ENCODE peak calls at places on chromosome 9, in six cellular contexts. T is SK-N-SH, D is HepG2, K is K562, M is H1, G is GM12878. W is an unnamed sample.

GRCh38 chr9:122327175-122327574 is 43.6 kb upstream of the PTGS1 start:
- DNase-seq in T (no peak), D (no peak), K (no peak), M (no peak), G (no peak), W (no peak)

GRCh38 chr9:83238871-83239624 is 176.1 kb upstream of the RASEF start:
- DNase-seq in T (no peak), D (peak; percentile 25), K (no peak), M (no peak), G (no peak), W (peak; percentile 90)

GRCh38 chr9:18606281-18606680 is 132.3 kb downstream of the ADAMTSL1 start:
- DNase-seq in T (no peak), D (no peak), K (no peak), M (no peak), G (no peak), W (no peak)

GRCh38 chr9:129624168-129624759 is 1.7 kb upstream of the NTMT1 start:
- DNase-seq in T (peak; percentile 82), D (peak; percentile 46), K (peak; percentile 59), M (no peak), G (no peak), W (no peak)

GRCh38 chr9:130010151-130010988 is 32.6 kb downstream of the FNBP1 start:
- DNase-seq in T (no peak), D (no peak), K (no peak), M (no peak), G (no peak), W (no peak)

GRCh38 chr9:114769664-114770063 is 36.2 kb downstream of the TNFSF15 start:
- DNase-seq in T (no peak), D (no peak), K (no peak), M (no peak), G (no peak), W (no peak)

GRCh38 chr9:102569436-102569835 is 425.7 kb upstream of the CYLC2 start:
- DNase-seq in T (no peak), D (no peak), K (no peak), M (no peak), G (no peak), W (no peak)

GRCh38 chr9:4832786-4833579 is 40.2 kb downstream of the RCL1 start:
- DNase-seq in T (no peak), D (peak; percentile 94), K (no peak), M (no peak), G (no peak), W (no peak)

GRCh38 chr9:63816742-63817621 is 1468.0 kb downstream of the FOXD4L5 start:
- DNase-seq in T (peak; percentile 90), D (peak; percentile 70), K (peak; percentile 55), M (peak; percentile 93), G (peak; percentile 80), W (peak; percentile 86)

GRCh38 chr9:84667571-84668203 is 1.8 kb upstream of the NTRK2 start:
- DNase-seq in T (peak; percentile 59), D (no peak), K (peak; percentile 6), M (no peak), G (no peak), W (no peak)

GRCh38 chr9:135818718-135819475 is 88.4 kb downstream of the CAMSAP1 start:
- DNase-seq in T (no peak), D (no peak), K (no peak), M (no peak), G (no peak), W (no peak)

GRCh38 chr9:108951578-108951977 is 17.4 kb downstream of the ABITRAM start:
- DNase-seq in T (no peak), D (no peak), K (no peak), M (no peak), G (no peak), W (no peak)

GRCh38 chr9:34998266-34998665 is 8.7 kb downstream of the DNAJB5 start:
- DNase-seq in T (no peak), D (no peak), K (no peak), M (no peak), G (no peak), W (no peak)

GRCh38 chr9:36970007-36970888 is 63.8 kb downstream of the PAX5 start:
- DNase-seq in T (no peak), D (no peak), K (no peak), M (no peak), G (no peak), W (no peak)

DNA sequence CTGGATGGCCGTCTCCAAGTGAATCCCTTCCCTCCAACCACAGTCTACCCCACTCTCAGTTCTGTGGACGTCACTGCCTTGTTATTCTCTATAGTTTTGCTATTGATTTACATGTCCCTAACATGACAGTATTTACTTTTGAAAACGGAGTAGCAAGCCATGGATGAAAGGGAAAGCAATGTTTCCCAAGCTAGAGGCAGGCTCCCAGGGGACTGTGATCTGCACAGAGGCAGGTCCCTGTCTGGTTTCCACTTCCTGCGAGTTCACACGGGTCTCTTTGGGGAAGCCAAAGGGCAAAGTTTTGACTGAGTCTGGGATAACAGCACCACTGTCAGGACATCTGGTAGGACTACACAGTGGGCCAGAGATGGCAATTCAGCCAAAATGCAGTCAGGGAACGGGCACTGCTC is 12.7 kb downstream of the C9orf153 start:
- DNase-seq in T (no peak), D (peak; percentile 61), K (no peak), M (no peak), G (peak; percentile 80), W (peak; percentile 7)
- TF ChIP-seq GABPA in T (no peak), D (no peak), K (no peak), M (no peak), G (no peak), W (no peak)

GRCh38 chr9:127537792-127538191 is 74.3 kb upstream of the STXBP1 start:
- DNase-seq in T (peak; percentile 59), D (no peak), K (no peak), M (no peak), G (no peak), W (no peak)
- TF ChIP-seq CTCF in T (peak; percentile 36), D (peak; percentile 38), K (peak; percentile 41), M (peak; percentile 80), G (peak; percentile 19), W (no peak)

DNA sequence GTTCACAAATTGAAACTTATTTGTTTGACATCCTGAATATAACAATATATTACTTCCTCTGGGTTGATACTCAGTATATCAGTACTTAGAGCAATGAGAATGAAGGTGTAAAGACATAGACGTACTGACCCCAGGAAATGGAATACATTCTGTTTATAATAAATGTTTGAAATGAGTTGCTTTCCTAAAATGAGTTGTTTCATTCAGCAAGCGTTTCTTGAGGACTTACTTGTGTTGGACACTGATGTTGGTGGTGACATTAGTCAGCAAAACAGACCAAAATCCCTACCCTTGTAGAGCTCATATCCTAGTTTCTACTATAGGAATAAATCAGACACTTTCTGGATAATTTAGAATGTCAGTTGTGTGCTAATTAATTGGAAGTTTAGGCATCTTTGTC is 184.3 kb downstream of the ZDHHC21 start:
- DNase-seq in T (no peak), D (no peak), K (no peak), M (no peak), G (no peak), W (no peak)
- TF ChIP-seq POLR2AphosphoS5 in T (no peak), D (no peak), K (no peak), M (no peak), G (no peak), W (no peak)

GRCh38 chr9:91132576-91133073 is 229.1 kb downstream of the AUH start:
- DNase-seq in T (no peak), D (no peak), K (no peak), M (no peak), G (no peak), W (no peak)

GRCh38 chr9:91127653-91128052 is 234.1 kb downstream of the AUH start:
- DNase-seq in T (no peak), D (no peak), K (no peak), M (no peak), G (no peak), W (no peak)

GRCh38 chr9:91134608-91135007 is 227.1 kb downstream of the AUH start:
- DNase-seq in T (no peak), D (no peak), K (no peak), M (no peak), G (no peak), W (no peak)

GRCh38 chr9:91130796-91131318 is 230.9 kb downstream of the AUH start:
- DNase-seq in T (no peak), D (no peak), K (no peak), M (no peak), G (no peak), W (no peak)

DNA sequence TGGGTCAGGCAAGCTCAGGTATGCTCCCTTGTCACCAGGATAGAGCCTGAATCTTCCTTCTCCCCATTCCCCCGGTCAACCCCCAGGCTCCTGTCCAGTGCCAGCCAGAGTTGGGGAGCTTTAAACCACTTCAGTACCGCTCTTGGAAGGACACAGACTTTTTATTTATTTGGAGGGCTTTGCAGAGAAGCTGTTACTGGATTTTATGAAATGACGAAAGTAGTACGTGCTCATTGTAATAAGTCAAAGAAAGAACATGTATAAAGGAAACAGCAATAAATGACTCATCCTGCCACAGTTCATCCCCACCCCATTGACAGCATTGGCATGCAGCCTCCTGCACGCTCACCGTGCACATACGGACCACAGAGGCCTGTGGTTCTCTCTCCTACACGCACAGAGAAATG is 230.3 kb downstream of the AUH start:
- DNase-seq in T (no peak), D (no peak), K (no peak), M (no peak), G (no peak), W (peak; percentile 57)
- TF ChIP-seq GABPA in T (no peak), D (no peak), K (no peak), M (no peak), G (no peak), W (no peak)

DNA sequence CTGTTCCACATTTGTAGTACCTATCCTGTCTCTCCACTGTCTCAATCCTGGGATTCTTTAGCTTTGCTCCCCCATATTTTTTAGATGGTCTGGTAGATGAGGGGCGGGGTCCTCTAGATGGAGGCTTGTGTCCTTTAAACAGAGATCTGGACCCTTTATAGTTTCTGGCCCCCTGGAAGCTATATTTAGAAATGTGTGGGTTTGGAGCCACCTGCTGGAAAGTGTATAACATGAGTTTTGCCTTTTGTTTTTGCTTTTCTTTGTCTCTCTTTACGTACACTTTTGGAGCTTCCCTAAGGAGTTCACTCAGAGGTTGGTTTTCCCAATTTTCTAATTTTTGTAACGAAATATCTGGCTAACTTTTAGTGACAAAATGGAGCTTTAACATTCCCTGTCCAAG is 110.7 kb downstream of the CFAP95 start:
- DNase-seq in T (no peak), D (peak; percentile 9), K (no peak), M (no peak), G (no peak), W (no peak)
- TF ChIP-seq CTCF in T (peak; percentile 61), D (peak; percentile 43), K (peak; percentile 36), M (peak; percentile 55), G (peak; percentile 24), W (no peak)

GRCh38 chr9:131670247-131670681 is 69.6 kb downstream of the RAPGEF1 start:
- DNase-seq in T (no peak), D (no peak), K (no peak), M (no peak), G (no peak), W (no peak)
- TF ChIP-seq POLR2AphosphoS5 in T (no peak), D (no peak), K (no peak), M (no peak), G (no peak), W (no peak)

DNA sequence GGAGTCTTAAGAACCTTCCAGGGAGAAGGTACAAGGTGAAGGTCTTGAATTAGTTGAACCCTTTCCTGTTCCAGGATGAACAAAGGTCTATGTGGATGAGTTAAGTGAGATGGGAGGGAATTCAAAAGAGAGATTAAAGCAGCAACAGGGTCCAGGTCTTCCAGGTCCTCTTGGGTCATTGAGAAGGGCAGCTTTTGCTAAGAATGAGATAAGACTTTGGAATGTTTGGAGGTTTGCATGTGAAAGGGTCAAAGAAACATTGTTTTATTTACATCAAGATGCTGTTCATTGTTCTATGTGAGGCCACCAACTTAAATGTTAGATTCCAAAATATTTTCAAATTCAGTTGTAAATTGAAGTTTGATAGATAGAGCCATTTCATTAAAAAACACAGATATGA is 463.9 kb downstream of the ANXA1 start:
- DNase-seq in T (no peak), D (no peak), K (no peak), M (peak; percentile 29), G (no peak), W (no peak)
- TF ChIP-seq GABPA in T (no peak), D (no peak), K (no peak), M (no peak), G (no peak), W (no peak)

W was measured in HL-60.